ENCODE peak calls at places on chromosomes 11 and 22, in ten cellular contexts. C, R, E, S, Z, D, V, M, F and G are unnamed samples.

GRCh38 chr11:71183878-71184277 is 68.5 kb downstream of the SHANK2 start:
- DNase-seq in M (no peak), R (peak; percentile 56), F (no peak), C (no peak), Z (no peak), D (no peak), E (no peak), S (no peak), V (no peak), G (no peak)

GRCh38 chr11:134516529-134516928 is 104.5 kb upstream of the B3GAT1 start:
- DNase-seq in R (peak; percentile 55), S (no peak), E (no peak), Z (peak; percentile 5), F (no peak), D (no peak), V (no peak), M (no peak), C (no peak), G (no peak)

GRCh38 chr11:75140269-75141138 is 10.4 kb upstream of the SLCO2B1 start:
- DNase-seq in S (peak; percentile 11), R (no peak), M (peak; percentile 78), F (peak; percentile 12), V (peak; percentile 29), C (peak; percentile 34), Z (peak; percentile 51), D (peak; percentile 82), E (peak; percentile 61), G (peak; percentile 77)

GRCh38 chr11:112396092-112396491 is 135.4 kb upstream of the PLET1 start:
- DNase-seq in R (no peak), M (no peak), Z (no peak), E (no peak), F (no peak), C (no peak), S (no peak), V (no peak), D (no peak), G (no peak)

GRCh38 chr11:31687256-31687655 is 123.9 kb downstream of the PAX6 start:
- DNase-seq in Z (no peak), D (no peak), C (no peak), S (no peak), F (no peak), M (no peak), V (no peak), R (no peak), E (no peak), G (no peak)

GRCh38 chr11:14380947-14381555 is 22.1 kb upstream of the RRAS2 start:
- DNase-seq in C (no peak), R (peak; percentile 85), F (no peak), M (peak; percentile 81), E (peak; percentile 72), D (peak; percentile 87), S (peak; percentile 36), V (peak; percentile 72), Z (peak; percentile 49), G (peak; percentile 83)

GRCh38 chr11:78277314-78277994 is 88.7 kb downstream of the USP35 start:
- DNase-seq in Z (no peak), R (no peak), C (no peak), M (no peak), D (peak; percentile 80), F (no peak), V (no peak), E (no peak), S (no peak), G (peak; percentile 63)

GRCh38 chr11:133907216-133907615 is 49.6 kb downstream of the IGSF9B start:
- DNase-seq in C (no peak), E (no peak), R (no peak), M (no peak), F (no peak), Z (no peak), D (no peak), S (no peak), V (no peak), G (peak; percentile 19)

GRCh38 chr22:30206964-30207363 is 39.6 kb downstream of the LIF start:
- DNase-seq in E (peak; percentile 80), Z (peak; percentile 65), M (peak; percentile 64), S (peak; percentile 99), V (no peak), D (peak; percentile 48), R (peak; percentile 90), F (no peak), C (peak; percentile 78), G (peak; percentile 43)

GRCh38 chr11:87007938-87008337 is 29.8 kb upstream of the TMEM135 start:
- DNase-seq in M (no peak), S (peak; percentile 55), C (no peak), Z (no peak), F (no peak), V (no peak), E (no peak), D (no peak), R (no peak), G (no peak)

DNA sequence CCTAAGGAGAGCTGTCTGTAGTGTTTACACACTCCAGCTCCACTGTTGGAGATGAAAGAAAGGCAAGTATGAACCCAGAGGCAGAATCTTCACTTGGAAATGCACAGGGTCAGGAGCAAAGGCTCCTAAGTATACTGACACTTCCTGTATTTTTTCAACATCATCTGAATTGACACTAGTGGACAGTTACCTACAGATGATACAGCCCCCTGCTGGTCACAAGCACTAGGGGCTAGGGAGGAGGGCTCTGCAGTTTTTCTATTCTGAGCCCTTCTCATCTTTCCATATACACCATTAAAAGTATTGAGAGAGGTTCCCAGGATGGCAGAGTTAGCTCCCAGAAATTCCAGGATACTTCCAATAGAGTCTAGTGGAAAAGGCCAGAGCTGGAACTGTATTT is 290.3 kb upstream of the API5 start:
- DNase-seq in Z (no peak), C (no peak), M (peak; percentile 21), E (no peak), R (no peak), V (no peak), D (no peak), S (no peak), F (no peak), G (no peak)
- TF ChIP-seq CTCF in Z (no peak), C (peak; percentile 26), M (no peak), E (no peak), R (no peak), V (no peak), D (no peak), S (no peak), F (peak; percentile 48), G (no peak)

GRCh38 chr11:116775975-116776374 is 3.2 kb upstream of the BUD13 start:
- DNase-seq in M (no peak), V (no peak), D (no peak), R (no peak), C (no peak), S (no peak), Z (no peak), E (no peak), F (no peak), G (no peak)

GRCh38 chr11:116771935-116772334 is 852 bp downstream of the BUD13 start:
- DNase-seq in V (no peak), Z (no peak), E (no peak), F (no peak), D (no peak), M (no peak), S (no peak), C (no peak), R (no peak), G (no peak)

GRCh38 chr11:116774661-116775060 is 1.9 kb upstream of the BUD13 start:
- DNase-seq in M (no peak), V (no peak), E (no peak), R (no peak), D (no peak), F (no peak), C (no peak), S (no peak), Z (no peak), G (no peak)

GRCh38 chr11:116773203-116774112 is 671 bp upstream of the BUD13 start:
- DNase-seq in V (no peak), C (no peak), Z (no peak), R (no peak), M (peak; percentile 84), F (no peak), S (peak; percentile 17), E (no peak), D (no peak), G (no peak)

GRCh38 chr11:116772443-116773202 is at the start of gene BUD13:
- DNase-seq in F (peak; percentile 60), M (peak; percentile 92), S (peak; percentile 75), V (peak; percentile 86), E (peak; percentile 77), D (peak; percentile 92), C (peak; percentile 72), Z (peak; percentile 84), R (peak; percentile 94), G (peak; percentile 94)
- TF ChIP-seq POLR2A in F (peak; percentile 92), M (no peak), S (peak; percentile 64), V (peak; percentile 37), E (peak; percentile 80), D (peak; percentile 79), C (peak; percentile 41), Z (peak; percentile 3), R (peak; percentile 25), G (peak; percentile 61)

GRCh38 chr11:128732471-128733277 is 38.8 kb downstream of the FLI1 start:
- DNase-seq in V (no peak), D (no peak), E (no peak), R (no peak), F (peak; percentile 86), M (no peak), Z (no peak), C (no peak), S (no peak), G (no peak)
- H3K27ac ChIP-seq in V (no peak overlapping the region), D (no peak overlapping the region), E (no peak overlapping the region), R (no peak overlapping the region), F (peak overlapping the region; percentile 91), M (no peak overlapping the region), Z (no peak overlapping the region), C (no peak overlapping the region), S (no peak overlapping the region), G (no peak overlapping the region)

GRCh38 chr11:76801205-76801604 is 18.0 kb downstream of the TSKU start:
- DNase-seq in S (no peak), E (no peak), D (no peak), V (peak; percentile 3), M (no peak), C (no peak), Z (no peak), R (peak; percentile 54), F (no peak), G (no peak)

GRCh38 chr11:76802621-76803020 is 19.5 kb downstream of the TSKU start:
- DNase-seq in M (no peak), V (peak; percentile 3), R (peak; percentile 74), E (no peak), C (no peak), Z (no peak), S (no peak), F (no peak), D (no peak), G (no peak)

GRCh38 chr11:76801736-76802135 is 18.6 kb downstream of the TSKU start:
- DNase-seq in V (peak; percentile 27), D (no peak), M (no peak), E (no peak), S (peak; percentile 59), C (no peak), Z (no peak), F (no peak), R (peak; percentile 8), G (no peak)

GRCh38 chr11:76803023-76803422 is 19.9 kb downstream of the TSKU start:
- DNase-seq in M (no peak), D (no peak), S (peak; percentile 83), Z (no peak), F (no peak), R (peak; percentile 85), V (peak; percentile 3), E (no peak), C (no peak), G (peak; percentile 75)

DNA sequence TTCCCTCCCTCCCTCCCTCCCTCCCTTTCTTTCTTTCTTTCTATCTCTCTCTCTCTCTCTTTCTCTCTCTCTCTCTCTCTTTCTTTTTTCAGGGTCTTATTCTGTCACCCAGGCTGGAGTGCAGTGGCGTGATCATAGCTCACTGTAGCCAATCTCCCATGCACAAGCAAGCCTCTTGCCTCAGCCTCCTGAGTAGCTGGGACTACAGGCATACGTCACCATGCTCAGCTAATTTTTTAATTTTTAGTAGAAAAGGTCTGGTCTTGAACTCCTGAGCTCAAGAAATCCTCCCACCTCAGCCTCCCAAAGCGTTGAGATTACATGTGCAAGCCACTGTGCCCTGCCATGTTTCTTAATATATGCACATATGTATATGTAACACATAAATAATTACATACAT is 19.0 kb downstream of the TSKU start:
- DNase-seq in S (no peak), M (no peak), R (peak; percentile 15), D (no peak), Z (no peak), C (no peak), V (peak; percentile 0), E (no peak), F (no peak), G (no peak)
- TF ChIP-seq CTCF in S (no peak), M (no peak), R (no peak), D (no peak), Z (no peak), C (no peak), V (no peak), E (no peak), F (no peak), G (no peak)